ENCODE peak calls at places on chromosome X, in nine cellular contexts. Q, H, I, E, K, D, B, M and T are unnamed samples.

GRCh38 chrX:64204252-64204651 is 1.3 kb downstream of the AMER1 start:
- DNase-seq in B (peak), E (peak), D (no peak), Q (peak), M (peak), K (peak), I (no peak), H (peak), T (peak)

GRCh38 chrX:105150557-105150956 is 69.9 kb downstream of the TEX13A start:
- DNase-seq in B (no peak), H (peak), M (no peak), K (no peak), Q (no peak), I (no peak), E (no peak), D (no peak), T (no peak)

GRCh38 chrX:130176354-130176776 is 4.6 kb downstream of the RAB33A start:
- DNase-seq in B (no peak), H (no peak), K (no peak), D (peak), M (no peak), Q (no peak), E (no peak), I (no peak), T (no peak)

GRCh38 chrX:10265775-10266174 is 109.0 kb downstream of the CLCN4 start:
- DNase-seq in D (no peak), I (no peak), M (no peak), Q (no peak), E (no peak), K (no peak), B (no peak), H (no peak), T (no peak)

GRCh38 chrX:69323786-69324720 is 158.8 kb upstream of the PJA1 start:
- DNase-seq in K (no peak), H (no peak), Q (no peak), I (no peak), B (peak), E (no peak), D (no peak), M (no peak), T (no peak)

GRCh38 chrX:105700316-105700715 is 122.0 kb upstream of the NRK start:
- DNase-seq in I (no peak), D (no peak), Q (no peak), K (no peak), H (no peak), M (no peak), E (no peak), B (no peak), T (no peak)

GRCh38 chrX:57265126-57265525 is 21.4 kb upstream of the FAAH2 start:
- DNase-seq in I (no peak), H (no peak), B (no peak), D (no peak), Q (no peak), K (no peak), M (no peak), E (no peak), T (no peak)

GRCh38 chrX:72054776-72055495 is 76.8 kb downstream of the RTL5 start:
- DNase-seq in B (peak), D (no peak), K (no peak), I (no peak), E (peak), M (no peak), H (no peak), Q (no peak), T (no peak)

GRCh38 chrX:109264878-109265277 is 217.0 kb downstream of the GUCY2F start:
- DNase-seq in B (no peak), D (peak), E (no peak), H (no peak), Q (no peak), M (no peak), K (no peak), I (no peak), T (no peak)

GRCh38 chrX:20623448-20623847 is 356.7 kb upstream of the RPS6KA3 start:
- DNase-seq in Q (no peak), I (no peak), H (no peak), K (no peak), M (no peak), B (no peak), E (no peak), D (no peak), T (peak)

GRCh38 chrX:31609130-31609529 is 537.3 kb upstream of the FTHL17 start:
- DNase-seq in H (peak), K (no peak), Q (no peak), D (no peak), B (no peak), I (no peak), E (no peak), M (no peak), T (peak)

GRCh38 chrX:13733506-13733905 is 914 bp downstream of the TRAPPC2 start:
- DNase-seq in H (peak), B (no peak), E (no peak), K (no peak), Q (no peak), D (no peak), M (no peak), I (no peak), T (no peak)

GRCh38 chrX:19177710-19178109 is 55.4 kb upstream of the ADGRG2 start:
- DNase-seq in Q (no peak), D (no peak), M (no peak), B (no peak), K (no peak), E (no peak), I (no peak), H (no peak), T (no peak)

GRCh38 chrX:97609357-97609756 is 725.6 kb downstream of the RPA4 start:
- DNase-seq in H (no peak), I (no peak), Q (no peak), B (no peak), M (no peak), D (no peak), E (no peak), K (no peak), T (no peak)

GRCh38 chrX:21996872-21997271 is 35.3 kb upstream of the PHEX start:
- DNase-seq in D (no peak), M (no peak), Q (no peak), K (no peak), I (no peak), H (peak), E (no peak), B (no peak), T (peak)

GRCh38 chrX:1097328-1097727 is 115.1 kb downstream of the CRLF2 start:
- DNase-seq in E (no peak), D (no peak), B (no peak), K (no peak), M (no peak), I (no peak), H (no peak), Q (no peak), T (no peak)

GRCh38 chrX:115949900-115950822 is 220.4 kb upstream of the AGTR2 start:
- DNase-seq in E (no peak), H (no peak), D (no peak), I (no peak), Q (peak), B (peak), K (no peak), M (peak), T (no peak)

GRCh38 chrX:108537005-108537404 is 97.4 kb downstream of the COL4A5 start:
- DNase-seq in E (peak), H (peak), Q (no peak), D (peak), K (no peak), I (peak), M (no peak), B (peak), T (peak)

GRCh38 chrX:53093177-53093655 is 726 bp upstream of the KANTR start:
- DNase-seq in B (peak), K (peak), H (peak), I (peak), E (peak), M (peak), D (peak), Q (peak), T (peak)

GRCh38 chrX:51456814-51457213 is 39.6 kb downstream of the NUDT11 start:
- DNase-seq in K (no peak), D (no peak), E (no peak), I (peak), M (no peak), Q (no peak), H (no peak), B (no peak), T (no peak)

GRCh38 chrX:70970482-70970999 is 39.6 kb upstream of the SLC7A3 start:
- DNase-seq in B (no peak), H (peak), K (no peak), D (peak), M (no peak), E (no peak), Q (no peak), I (peak), T (peak)
- TF ChIP-seq CTCF in B (peak), H (peak), K (peak), D (peak), M (no peak), E (peak), Q (no peak), I (peak), T (peak)

GRCh38 chrX:132184871-132185270 is 34.4 kb downstream of the RAP2C start:
- DNase-seq in B (no peak), Q (no peak), K (no peak), H (no peak), D (no peak), M (no peak), I (no peak), E (no peak), T (no peak)

GRCh38 chrX:132180929-132181328 is 38.3 kb downstream of the RAP2C start:
- DNase-seq in I (no peak), D (no peak), K (no peak), H (no peak), M (no peak), B (no peak), E (no peak), Q (no peak), T (no peak)

GRCh38 chrX:132181364-132181763 is 37.9 kb downstream of the RAP2C start:
- DNase-seq in I (no peak), Q (peak), B (no peak), H (no peak), D (no peak), K (peak), E (no peak), M (no peak), T (no peak)
- TF ChIP-seq CTCF in I (no peak), Q (no peak), B (no peak), H (no peak), D (no peak), K (no peak), E (no peak), M (no peak), T (no peak)

DNA sequence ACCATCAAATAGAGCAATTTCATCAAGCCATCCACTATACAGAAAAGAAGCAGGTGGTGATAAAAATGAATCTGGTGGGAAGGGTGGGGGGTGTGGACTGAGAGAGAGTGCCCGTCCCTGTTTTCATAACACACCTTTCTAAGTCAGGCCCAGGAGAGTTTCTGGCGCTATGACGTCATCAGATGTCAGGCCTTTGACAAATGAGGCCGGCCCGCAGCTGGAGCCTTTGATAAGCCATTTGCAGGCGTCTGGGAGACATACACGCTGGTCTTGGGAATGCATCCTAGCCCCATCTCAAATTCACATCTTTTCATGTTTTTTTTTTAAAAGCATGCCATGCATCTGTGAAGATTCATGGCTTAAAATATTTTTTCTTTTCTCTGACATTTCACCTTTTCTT is 404.5 kb downstream of the BCOR start:
- DNase-seq in Q (peak), H (no peak), K (no peak), I (peak), B (peak), D (no peak), M (no peak), E (no peak), T (no peak)
- TF ChIP-seq CTCF in Q (no peak), H (no peak), K (no peak), I (no peak), B (no peak), D (no peak), M (no peak), E (no peak), T (no peak)

GRCh38 chrX:63128509-63128908 is 222.6 kb downstream of the SPIN4 start:
- DNase-seq in E (no peak), I (no peak), D (peak), K (no peak), Q (peak), B (peak), H (peak), M (no peak), T (no peak)
- TF ChIP-seq CTCF in E (peak), I (no peak), D (peak), K (peak), Q (peak), B (peak), H (peak), M (no peak), T (peak)

DNA sequence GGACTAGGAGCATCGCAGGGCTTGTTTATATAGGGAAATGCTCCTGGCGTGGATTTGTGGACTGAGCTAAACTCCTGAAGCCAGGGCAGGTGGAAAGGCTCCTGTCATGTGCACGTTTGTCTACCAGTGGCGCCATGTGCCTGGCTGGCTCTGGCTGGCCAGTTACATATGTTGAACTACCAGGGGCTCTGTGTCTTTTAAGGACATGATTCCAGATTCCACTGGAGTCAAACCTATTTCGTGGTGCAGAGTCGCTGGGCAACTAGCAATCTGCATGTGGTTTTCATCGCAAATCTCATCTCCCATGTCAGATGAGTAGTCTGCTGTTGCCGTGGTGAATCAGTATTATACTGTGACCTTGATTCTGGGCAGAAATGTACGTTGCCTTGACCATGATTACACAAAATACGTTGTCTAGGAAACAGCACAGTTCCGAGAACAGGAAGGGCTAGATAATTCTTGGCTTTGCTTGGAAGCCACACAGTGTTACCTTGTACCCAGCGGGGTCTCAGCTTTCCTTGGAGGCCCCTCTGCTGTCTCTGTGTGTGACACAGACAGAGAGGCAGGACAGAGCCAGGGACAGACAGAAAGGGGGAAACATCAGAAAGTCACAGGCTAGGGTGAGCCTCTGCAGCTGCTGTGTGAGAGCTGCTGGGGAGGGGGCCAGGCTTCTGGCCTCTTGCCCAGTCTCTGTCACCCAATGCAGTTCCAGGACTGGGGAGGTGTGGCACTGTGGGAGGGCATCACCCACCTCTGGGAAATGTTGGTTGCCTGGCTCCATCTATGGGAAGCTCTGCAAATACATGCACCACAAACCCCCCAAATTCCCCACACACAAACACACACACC is 19.2 kb downstream of the PNMA6E start:
- DNase-seq in Q (peak), K (no peak), I (peak), H (peak), E (no peak), M (peak), D (no peak), B (peak), T (peak)
- TF ChIP-seq CTCF in Q (no peak), K (no peak), I (peak), H (peak), E (no peak), M (peak), D (peak), B (no peak), T (no peak)

DNA sequence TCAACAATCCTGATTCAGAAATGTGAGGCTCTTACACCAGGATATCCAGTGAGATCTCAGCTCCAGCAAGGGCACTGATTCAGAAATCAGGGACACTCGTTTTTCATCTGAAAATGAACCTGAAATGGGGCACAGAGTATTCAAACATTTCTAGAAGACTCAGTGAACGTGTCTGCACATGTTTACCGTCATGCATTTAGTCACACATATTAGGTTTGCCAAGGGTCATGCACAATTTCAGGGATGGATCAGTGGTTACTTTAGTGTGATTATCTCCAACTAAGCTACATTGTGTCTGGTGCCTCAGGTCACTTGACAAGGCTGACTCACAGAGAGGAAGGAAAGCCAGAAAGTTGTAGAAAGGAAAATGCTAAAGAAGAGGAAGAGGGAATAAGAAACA is 33.6 kb upstream of the SPANXN2 start:
- DNase-seq in K (no peak), D (no peak), E (no peak), I (no peak), B (no peak), Q (no peak), M (no peak), H (no peak), T (no peak)
- TF ChIP-seq CTCF in K (no peak), D (no peak), E (no peak), I (no peak), B (no peak), Q (no peak), M (no peak), H (no peak), T (no peak)

GRCh38 chrX:150766351-150767044 is 73.3 kb downstream of the MTMR1 start:
- DNase-seq in I (no peak), B (peak), E (no peak), M (no peak), H (no peak), K (no peak), Q (no peak), D (no peak), T (no peak)
- TF ChIP-seq CTCF in I (peak), B (peak), E (no peak), M (no peak), H (no peak), K (peak), Q (no peak), D (no peak), T (peak)

DNA sequence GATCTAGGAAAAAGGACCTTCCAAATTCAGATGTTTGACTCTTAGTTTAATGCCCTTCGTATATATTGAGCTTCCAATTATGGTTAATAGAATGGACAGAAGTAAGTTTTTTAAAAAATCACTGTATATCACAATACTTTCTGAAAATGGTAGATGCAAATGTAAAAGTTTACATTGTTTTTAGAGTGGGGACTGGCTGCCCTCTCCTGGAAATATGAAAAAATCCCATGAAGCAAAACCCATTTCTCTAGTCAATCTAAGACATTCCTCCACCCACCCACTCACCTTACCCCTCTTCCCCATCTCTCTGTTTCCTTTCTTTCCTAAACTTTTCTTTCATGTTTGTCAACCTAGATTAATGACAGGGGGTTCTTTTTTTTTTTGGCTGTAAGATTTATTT is 134.5 kb downstream of the ARHGAP6 start:
- DNase-seq in H (no peak), K (no peak), B (no peak), I (no peak), E (no peak), Q (no peak), M (no peak), D (peak), T (peak)
- TF ChIP-seq CTCF in H (peak), K (peak), B (peak), I (peak), E (peak), Q (no peak), M (peak), D (peak), T (no peak)

DNA sequence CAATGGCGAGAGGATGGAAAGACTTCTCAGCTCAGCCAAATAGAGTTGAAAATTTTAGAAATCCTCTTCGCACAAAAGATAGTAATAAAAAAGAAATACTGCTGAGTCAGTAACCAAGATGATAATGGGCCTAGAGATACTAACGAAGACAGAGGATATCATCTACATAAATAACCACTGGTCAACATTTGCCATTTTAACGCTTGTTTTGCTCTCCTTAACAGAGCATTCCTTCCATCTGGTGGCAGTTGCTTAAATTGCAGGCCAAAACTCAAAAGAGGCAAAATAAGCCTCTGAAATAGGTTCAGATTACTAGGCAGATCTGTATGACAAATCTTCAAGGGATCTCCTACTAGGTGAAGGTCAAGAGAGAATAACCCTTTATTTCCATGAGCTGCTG is 51.7 kb upstream of the MCF2 start:
- DNase-seq in M (no peak), E (no peak), K (no peak), D (peak), I (peak), Q (no peak), H (peak), B (peak), T (peak)
- TF ChIP-seq CTCF in M (no peak), E (peak), K (peak), D (peak), I (peak), Q (no peak), H (peak), B (peak), T (peak)